ENCODE peak calls at places on chromosomes 7 and 10, in four cellular contexts. X is tibial nerve, R is aorta, B is endodermal cell. L is an unnamed sample.

GRCh38 chr10:126422561-126422960 is 34.3 kb upstream of the ADAM12 start:
- DNase-seq in X (no peak), R (no peak), B (no peak), L (no peak)

GRCh38 chr7:149669121-149669818 is 104.1 kb downstream of the ZNF467 start:
- DNase-seq in X (no peak), R (no peak), B (no peak), L (no peak)

GRCh38 chr10:11715815-11716494 is 26.2 kb upstream of the ECHDC3 start:
- DNase-seq in X (no peak), R (no peak), B (no peak), L (no peak)

GRCh38 chr10:131089861-131090260 is 221.7 kb downstream of the TCERG1L start:
- DNase-seq in X (no peak), R (no peak), B (no peak), L (no peak)

GRCh38 chr7:76397409-76398183 is 11.9 kb downstream of the SSC4D start:
- DNase-seq in X (peak; percentile 52), R (peak; percentile 94), B (peak; percentile 93), L (peak; percentile 81)

GRCh38 chr10:8563478-8563877 is 509.0 kb downstream of the GATA3 start:
- DNase-seq in X (no peak), R (no peak), B (no peak), L (no peak)

GRCh38 chr10:89163265-89163995 is 43.7 kb downstream of the CH25H start:
- DNase-seq in X (peak; percentile 33), R (no peak), B (no peak), L (peak; percentile 21)

GRCh38 chr10:92832121-92832520 is 16.2 kb upstream of the EXOC6 start:
- DNase-seq in X (no peak), R (no peak), B (no peak), L (no peak)

GRCh38 chr7:121479466-121479865 is 83.4 kb upstream of the FAM3C start:
- DNase-seq in X (no peak), R (no peak), B (no peak), L (no peak)

GRCh38 chr10:119132521-119133345 is 28.8 kb downstream of the DENND10 start:
- DNase-seq in X (no peak), R (no peak), B (no peak), L (no peak)

GRCh38 chr7:54705436-54705835 is 53.6 kb downstream of the SEC61G start:
- DNase-seq in X (no peak), R (no peak), B (no peak), L (no peak)

GRCh38 chr7:82442492-82443043 is 1.0 kb downstream of the CACNA2D1 start:
- DNase-seq in X (no peak), R (no peak), B (no peak), L (no peak)

GRCh38 chr10:8527773-8528172 is 473.3 kb downstream of the GATA3 start:
- DNase-seq in X (no peak), R (no peak), B (no peak), L (no peak)

GRCh38 chr10:93081296-93081695 is 7.6 kb downstream of the CYP26A1 start:
- DNase-seq in X (no peak), R (no peak), B (no peak), L (no peak)

GRCh38 chr10:111347386-111348005 is 270.7 kb downstream of the ADRA2A start:
- DNase-seq in X (no peak), R (no peak), B (no peak), L (no peak)

GRCh38 chr7:27172823-27173411 is 1.2 kb downstream of the HOXA10 start:
- DNase-seq in X (peak; percentile 74), R (peak; percentile 92), B (no peak), L (no peak)

GRCh38 chr10:126268104-126268900 is 120.0 kb downstream of the ADAM12 start:
- DNase-seq in X (no peak), R (no peak), B (no peak), L (no peak)

GRCh38 chr7:110994028-110994967 is 96.6 kb upstream of the LRRN3 start:
- DNase-seq in X (no peak), R (no peak), B (no peak), L (no peak)

GRCh38 chr10:8323443-8324054 is 269.1 kb downstream of the GATA3 start:
- DNase-seq in X (no peak), R (no peak), B (no peak), L (no peak)

GRCh38 chr10:14481752-14482151 is 151.0 kb upstream of the FRMD4A start:
- DNase-seq in X (no peak), R (no peak), B (no peak), L (no peak)

GRCh38 chr10:114121031-114121430 is 53.0 kb downstream of the CCDC186 start:
- DNase-seq in X (no peak), R (no peak), B (no peak), L (no peak)

GRCh38 chr10:103637855-103638561 is 144.5 kb downstream of the NEURL1 start:
- DNase-seq in X (peak; percentile 83), R (peak; percentile 97), B (no peak), L (no peak)

GRCh38 chr7:33853361-33854062 is 51.8 kb upstream of the BMPER start:
- DNase-seq in X (no peak), R (no peak), B (no peak), L (no peak)

GRCh38 chr10:34581871-34582532 is 233.1 kb downstream of the PARD3 start:
- DNase-seq in X (no peak), R (no peak), B (no peak), L (no peak)

GRCh38 chr7:27165089-27165654 is at the start of gene HOXA9:
- DNase-seq in X (peak; percentile 92), R (peak; percentile 96), B (no peak), L (no peak)

GRCh38 chr10:1175956-1176565 is 119.9 kb downstream of the WDR37 start:
- DNase-seq in X (no peak), R (peak; percentile 24), B (no peak), L (no peak)

GRCh38 chr10:114899982-114900381 is 38.0 kb upstream of the TRUB1 start:
- DNase-seq in X (no peak), R (no peak), B (no peak), L (no peak)

GRCh38 chr7:141053626-141054025 is 20.2 kb upstream of the TMEM178B start:
- DNase-seq in X (no peak), R (no peak), B (no peak), L (peak; percentile 38)

GRCh38 chr10:61989995-61990760 is 88.7 kb downstream of the ARID5B start:
- DNase-seq in X (no peak), R (no peak), B (no peak), L (no peak)

GRCh38 chr10:61990761-61991135 is 89.2 kb downstream of the ARID5B start:
- DNase-seq in X (no peak), R (no peak), B (no peak), L (no peak)

GRCh38 chr10:61992683-61993629 is 91.5 kb downstream of the ARID5B start:
- DNase-seq in X (peak; percentile 88), R (no peak), B (no peak), L (peak; percentile 48)

GRCh38 chr10:61993676-61994401 is 92.3 kb downstream of the ARID5B start:
- DNase-seq in X (no peak), R (no peak), B (no peak), L (no peak)

DNA sequence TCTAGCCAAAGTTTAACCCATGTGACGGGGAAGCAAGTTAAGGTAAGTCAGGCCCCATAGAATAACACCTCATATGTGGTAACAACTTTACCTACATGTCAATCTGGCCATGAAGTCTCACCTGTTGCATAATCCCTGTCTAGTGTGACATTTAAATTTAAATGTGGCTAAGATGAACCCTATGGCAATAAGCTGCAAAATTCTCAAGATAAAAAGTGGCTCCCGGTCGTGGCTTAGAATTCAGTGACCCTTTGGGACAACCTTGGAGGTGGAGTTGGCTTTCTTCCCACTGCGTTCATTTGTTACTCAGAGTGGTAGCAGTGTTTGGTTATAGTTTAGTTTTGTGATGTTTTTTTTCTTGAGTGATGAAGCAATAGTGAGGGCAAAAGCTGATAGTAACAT is 90.6 kb downstream of the ARID5B start:
- DNase-seq in X (no peak), R (no peak), B (no peak), L (no peak)
- H3K27ac ChIP-seq in X (peak overlapping the region; percentile 78), R (peak overlapping the region; percentile 62), B (no peak overlapping the region), L (peak overlapping the region; percentile 52)

GRCh38 chr7:157235357-157236018 is 96.8 kb downstream of the UBE3C start:
- DNase-seq in X (no peak), R (no peak), B (no peak), L (no peak)
- H3K27ac ChIP-seq in X (no peak overlapping the region), R (no peak overlapping the region), B (no peak overlapping the region), L (no peak overlapping the region)

GRCh38 chr10:44822349-44822748 is 88.8 kb upstream of the TMEM72 start:
- DNase-seq in X (no peak), R (no peak), B (no peak), L (no peak)

GRCh38 chr10:44820094-44820493 is 91.0 kb upstream of the TMEM72 start:
- DNase-seq in X (no peak), R (no peak), B (no peak), L (no peak)

GRCh38 chr10:44818721-44819127 is 92.4 kb upstream of the TMEM72 start:
- DNase-seq in X (no peak), R (no peak), B (peak; percentile 79), L (no peak)

GRCh38 chr10:44821290-44821689 is 89.8 kb upstream of the TMEM72 start:
- DNase-seq in X (no peak), R (no peak), B (no peak), L (no peak)

DNA sequence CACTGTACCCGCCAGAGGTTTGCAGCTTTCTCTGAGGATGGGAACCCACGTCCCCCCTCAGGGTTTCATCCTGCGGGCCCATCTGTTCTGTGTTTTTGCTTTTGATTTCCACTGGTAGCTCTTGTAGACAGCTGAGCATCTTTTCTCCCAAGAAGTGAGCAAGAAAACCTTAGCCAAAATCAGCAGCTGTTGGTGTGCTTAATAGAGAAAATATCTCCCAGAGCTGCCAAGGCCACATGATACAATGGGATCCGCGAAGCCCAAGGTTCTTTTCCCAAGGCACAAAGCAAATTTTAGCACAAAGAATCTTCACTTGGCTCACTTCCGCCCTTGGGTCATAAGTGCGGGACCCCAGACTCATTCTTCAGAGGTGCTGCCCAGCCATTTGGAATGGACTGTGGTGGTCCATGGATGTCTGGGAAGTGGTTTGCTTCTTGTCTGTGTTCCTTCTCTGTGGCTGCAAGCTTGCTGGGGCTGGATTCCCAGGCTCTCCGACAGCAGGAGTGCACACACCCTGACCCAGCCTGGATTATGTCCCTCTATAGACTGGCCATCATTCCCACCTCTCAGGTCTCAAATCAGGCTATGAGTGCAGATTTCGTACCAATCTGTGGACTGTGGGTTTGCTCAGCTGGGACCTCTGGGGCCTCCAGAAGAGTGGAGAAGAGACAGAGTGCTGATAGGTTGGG is 93.0 kb upstream of the TMEM72 start:
- DNase-seq in X (no peak), R (no peak), B (no peak), L (no peak)
- H3K27ac ChIP-seq in X (no peak overlapping the region), R (no peak overlapping the region), B (no peak overlapping the region), L (no peak overlapping the region)

DNA sequence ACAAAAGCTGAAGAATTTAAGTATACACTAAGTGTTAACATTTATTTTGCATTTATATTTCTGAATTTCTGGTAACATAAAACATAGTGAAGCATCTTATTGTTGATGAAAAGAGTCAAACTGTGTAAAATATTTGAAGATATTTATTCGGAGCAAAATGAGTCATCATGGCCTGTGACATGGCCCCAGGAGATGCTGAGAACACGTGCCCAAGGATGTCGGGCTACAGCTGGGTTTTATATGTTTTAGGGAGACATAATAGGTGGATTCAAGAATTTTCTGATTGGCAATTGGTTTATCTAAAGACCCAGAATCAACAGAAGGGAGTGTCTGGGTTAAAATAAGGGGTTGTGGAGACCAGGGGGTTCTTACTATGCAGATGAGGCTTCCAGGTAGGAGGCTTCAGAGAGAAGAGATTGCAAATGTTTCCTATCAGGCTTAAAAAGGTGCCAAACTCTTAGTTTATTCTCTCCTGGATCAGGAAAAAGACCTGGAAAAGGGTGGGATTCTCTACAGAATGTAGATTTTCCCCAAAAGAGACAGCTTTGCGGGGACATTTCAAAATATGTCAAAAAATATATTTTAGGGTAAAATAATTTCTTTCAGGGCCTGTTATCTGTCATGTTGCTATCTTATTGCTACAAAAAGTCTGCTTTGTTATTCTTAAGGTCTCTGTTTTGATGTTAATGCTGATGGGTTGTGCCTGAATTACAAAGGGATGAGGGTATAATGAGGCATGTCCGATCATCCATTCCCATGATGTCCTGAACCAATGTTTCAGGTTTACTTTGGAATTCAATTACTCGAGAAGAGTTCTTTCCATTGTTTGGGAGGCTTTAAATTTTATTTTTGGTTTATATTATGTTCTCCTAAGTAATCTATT is 74.5 kb downstream of the VWDE start:
- DNase-seq in X (no peak), R (no peak), B (peak; percentile 63), L (no peak)
- H3K27ac ChIP-seq in X (no peak overlapping the region), R (no peak overlapping the region), B (no peak overlapping the region), L (no peak overlapping the region)